ENCODE peak calls at places on chromosomes 12 and 14, in nine cellular contexts. H is iris pigment epithelial cell; D is hippocampal formation; S is MCF 10A; R is NCI-H2227 treated with DMSO at 0.1 percent for 48 hours; A is activated CD4-positive, alpha-beta T cell treated with anti-CD3 and anti-CD28 coated beads, Interleukin-2, amount 10 ng/mL, durations not matched to agents 24 days and 14 days; M is foreskin fibroblast; T is stimulated activated CD8-positive, alpha-beta memory T cell treated with anti-CD3 and anti-CD28 coated beads, Interleukin-7, amount 100 ng/mL, for 1 hour; W is posterior vena cava. P is an unnamed sample.

GRCh38 chr14:78197088-78197487 is 26.9 kb downstream of the NRXN3 start:
- DNase-seq in H (no peak), D (no peak), S (no peak), R (no peak), A (no peak), M (no peak), T (no peak), W (no peak), P (no peak)

GRCh38 chr12:127810026-127810425 is 456.9 kb upstream of the TMEM132C start:
- DNase-seq in H (peak; percentile 86), D (no peak), S (peak; percentile 35), R (no peak), A (no peak), M (peak; percentile 89), T (no peak), W (no peak), P (no peak)

GRCh38 chr14:106586098-106586704 is 1059.8 kb downstream of the TMEM121 start:
- DNase-seq in H (no peak), D (no peak), S (peak; percentile 59), R (no peak), A (peak; percentile 90), M (no peak), T (peak; percentile 41), W (no peak), P (peak; percentile 18)

GRCh38 chr14:83975435-83976222 is 1554.3 kb upstream of the FLRT2 start:
- DNase-seq in H (peak; percentile 51), D (no peak), S (no peak), R (no peak), A (no peak), M (peak; percentile 36), T (no peak), W (peak; percentile 71), P (no peak)

GRCh38 chr12:80400591-80400991 is 43.4 kb upstream of the PTPRQ start:
- DNase-seq in H (no peak), D (peak; percentile 9), S (no peak), R (peak; percentile 61), A (no peak), M (peak; percentile 39), T (no peak), W (no peak), P (no peak)

GRCh38 chr12:23694307-23694706 is 255.2 kb downstream of the SOX5 start:
- DNase-seq in H (no peak), D (no peak), S (no peak), R (no peak), A (no peak), M (no peak), T (no peak), W (no peak), P (no peak)

GRCh38 chr14:95134304-95134933 is 22.9 kb downstream of the DICER1 start:
- DNase-seq in H (peak; percentile 74), D (no peak), S (no peak), R (no peak), A (no peak), M (no peak), T (no peak), W (no peak), P (no peak)

GRCh38 chr12:810635-811415 is 58.4 kb downstream of the WNK1 start:
- DNase-seq in H (no peak), D (no peak), S (no peak), R (no peak), A (peak; percentile 74), M (no peak), T (no peak), W (no peak), P (no peak)

GRCh38 chr14:63229330-63230059 is 25.3 kb downstream of the RHOJ start:
- DNase-seq in H (no peak), D (no peak), S (no peak), R (no peak), A (no peak), M (no peak), T (no peak), W (no peak), P (no peak)

GRCh38 chr14:103031566-103031911 is 25.8 kb downstream of the CDC42BPB start:
- DNase-seq in H (no peak), D (no peak), S (no peak), R (no peak), A (no peak), M (no peak), T (no peak), W (no peak), P (no peak)

GRCh38 chr12:52191841-52192791 is at the start of gene KRT80:
- DNase-seq in H (peak; percentile 99), D (peak; percentile 26), S (peak; percentile 98), R (no peak), A (no peak), M (peak; percentile 99), T (no peak), W (peak; percentile 97), P (no peak)

GRCh38 chr12:109736552-109737108 is 23.0 kb downstream of the FAM222A start:
- DNase-seq in H (peak; percentile 63), D (no peak), S (no peak), R (peak; percentile 69), A (peak; percentile 73), M (peak; percentile 64), T (no peak), W (peak; percentile 76), P (no peak)

GRCh38 chr12:39103552-39104165 is 198.3 kb upstream of the CPNE8 start:
- DNase-seq in H (peak; percentile 63), D (no peak), S (peak; percentile 87), R (no peak), A (peak; percentile 75), M (peak; percentile 19), T (no peak), W (no peak), P (peak; percentile 15)

GRCh38 chr14:55771242-55772025 is 191.4 kb downstream of the KTN1 start:
- DNase-seq in H (no peak), D (no peak), S (no peak), R (no peak), A (no peak), M (no peak), T (no peak), W (no peak), P (no peak)

GRCh38 chr12:113418213-113418879 is 3.8 kb upstream of the SDSL start:
- DNase-seq in H (peak; percentile 18), D (no peak), S (no peak), R (no peak), A (no peak), M (peak; percentile 19), T (no peak), W (peak; percentile 88), P (no peak)

GRCh38 chr12:16619537-16619936 is 13.6 kb upstream of the LMO3 start:
- DNase-seq in H (no peak), D (no peak), S (no peak), R (no peak), A (no peak), M (no peak), T (no peak), W (no peak), P (no peak)

GRCh38 chr14:56300495-56300894 is 182.3 kb downstream of the PELI2 start:
- DNase-seq in H (peak; percentile 86), D (no peak), S (no peak), R (no peak), A (no peak), M (peak; percentile 34), T (no peak), W (no peak), P (no peak)

GRCh38 chr12:46369474-46370379 is 2.8 kb downstream of the SLC38A2 start:
- DNase-seq in H (no peak), D (no peak), S (no peak), R (no peak), A (no peak), M (no peak), T (no peak), W (no peak), P (no peak)